ENCODE peak calls at places on chromosomes 7 and 10, in five cellular contexts. H is CD8-positive, alpha-beta memory T cell; E is IMR-90; F is prostate gland; Q is mammary epithelial cell. M is an unnamed sample.
A peak's percentile ranks its signal among the peaks of the same experiment; 100 is the strongest.

GRCh38 chr7:14293434-14293833 is 304.0 kb upstream of the ETV1 start:
- DNase-seq in H (no peak), E (no peak), F (no peak), Q (no peak), M (no peak)

GRCh38 chr10:60613434-60613833 is 164.8 kb upstream of the CDK1 start:
- DNase-seq in H (no peak), E (no peak), F (no peak), Q (no peak), M (no peak)

GRCh38 chr7:121442845-121443244 is 46.7 kb upstream of the FAM3C start:
- DNase-seq in H (peak; percentile 6), E (no peak), F (no peak), Q (peak; percentile 84), M (no peak)

GRCh38 chr7:150966002-150966401 is 12.1 kb downstream of the KCNH2 start:
- DNase-seq in H (no peak), E (no peak), F (no peak), Q (no peak), M (no peak)

GRCh38 chr7:150945853-150946825 is 32.0 kb downstream of the KCNH2 start:
- DNase-seq in H (no peak), E (no peak), F (no peak), Q (peak; percentile 38), M (no peak)

GRCh38 chr10:23314835-23315239 is 29.8 kb downstream of the C10orf67 start:
- DNase-seq in H (peak; percentile 20), E (peak; percentile 88), F (peak; percentile 60), Q (peak; percentile 68), M (peak; percentile 22)

GRCh38 chr10:72173267-72173634 is 42.6 kb upstream of the ANAPC16 start:
- DNase-seq in H (no peak), E (no peak), F (no peak), Q (no peak), M (no peak)

GRCh38 chr7:16982640-16983103 is 100.9 kb upstream of the AGR3 start:
- DNase-seq in H (no peak), E (peak; percentile 67), F (no peak), Q (peak; percentile 30), M (no peak)

GRCh38 chr7:120168066-120168465 is 104.9 kb upstream of the KCND2 start:
- DNase-seq in H (no peak), E (peak; percentile 62), F (no peak), Q (peak; percentile 11), M (no peak)

GRCh38 chr10:101130984-101131961 is at the start of gene TLX1:
- DNase-seq in H (no peak), E (no peak), F (no peak), Q (no peak), M (no peak)

GRCh38 chr10:112716076-112716475 is 234.0 kb upstream of the TCF7L2 start:
- DNase-seq in H (no peak), E (no peak), F (no peak), Q (peak; percentile 26), M (no peak)

GRCh38 chr7:30057741-30058140 is 29.5 kb downstream of the PLEKHA8 start:
- DNase-seq in H (no peak), E (peak; percentile 24), F (no peak), Q (no peak), M (no peak)

GRCh38 chr10:71595649-71596048 is 123.9 kb downstream of the C10orf105 start:
- DNase-seq in H (no peak), E (no peak), F (no peak), Q (no peak), M (no peak)

GRCh38 chr7:2220506-2220905 is 12.2 kb downstream of the MAD1L1 start:
- DNase-seq in H (no peak), E (no peak), F (no peak), Q (no peak), M (no peak)

GRCh38 chr7:66301737-66302136 is 96.6 kb downstream of the TPST1 start:
- DNase-seq in H (no peak), E (no peak), F (no peak), Q (no peak), M (no peak)

GRCh38 chr7:27182861-27183681 is 2.0 kb downstream of the HOXA11 start:
- DNase-seq in H (no peak), E (no peak), F (no peak), Q (no peak), M (no peak)

GRCh38 chr10:13233358-13233757 is 816 bp downstream of the UCMA start:
- DNase-seq in H (no peak), E (no peak), F (no peak), Q (no peak), M (no peak)

GRCh38 chr10:46283217-46283944 is 3.4 kb upstream of the ANTXRL start:
- DNase-seq in H (no peak), E (no peak), F (no peak), Q (no peak), M (no peak)

GRCh38 chr7:15554081-15554480 is 7.7 kb downstream of the AGMO start:
- DNase-seq in H (no peak), E (peak; percentile 38), F (no peak), Q (no peak), M (no peak)

GRCh38 chr10:124977648-124978375 is 35.9 kb downstream of the ZRANB1 start:
- DNase-seq in H (no peak), E (no peak), F (no peak), Q (no peak), M (no peak)

GRCh38 chr10:79181680-79182079 is 112.9 kb downstream of the ZMIZ1 start:
- DNase-seq in H (no peak), E (no peak), F (no peak), Q (peak; percentile 63), M (no peak)

GRCh38 chr10:131068760-131069159 is 242.8 kb downstream of the TCERG1L start:
- DNase-seq in H (no peak), E (no peak), F (no peak), Q (no peak), M (no peak)

GRCh38 chr7:81064446-81064845 is 145.6 kb upstream of the SEMA3C start:
- DNase-seq in H (no peak), E (peak; percentile 36), F (no peak), Q (no peak), M (no peak)

GRCh38 chr10:13820591-13821377 is 234.0 kb downstream of the PRPF18 start:
- DNase-seq in H (no peak), E (no peak), F (no peak), Q (no peak), M (no peak)

GRCh38 chr10:29830526-29831512 is 196.0 kb upstream of the SVIL start:
- DNase-seq in H (no peak), E (peak; percentile 6), F (no peak), Q (no peak), M (no peak)

GRCh38 chr7:110870926-110871325 is 220.0 kb upstream of the LRRN3 start:
- DNase-seq in H (no peak), E (no peak), F (no peak), Q (no peak), M (no peak)

GRCh38 chr10:31709028-31709427 is 219.6 kb downstream of the ARHGAP12 start:
- DNase-seq in H (no peak), E (no peak), F (no peak), Q (no peak), M (no peak)

GRCh38 chr10:82742478-82742877 is 867.5 kb downstream of the NRG3 start:
- DNase-seq in H (no peak), E (no peak), F (no peak), Q (peak; percentile 23), M (no peak)

GRCh38 chr7:118080947-118081346 is 103.0 kb upstream of the LSM8 start:
- DNase-seq in H (no peak), E (peak; percentile 81), F (no peak), Q (peak; percentile 96), M (no peak)

GRCh38 chr7:28315565-28316420 is 96.5 kb upstream of the CREB5 start:
- DNase-seq in H (no peak), E (peak; percentile 87), F (peak; percentile 67), Q (peak; percentile 74), M (no peak)

GRCh38 chr10:3484306-3485187 is 300.5 kb downstream of the KLF6 start:
- DNase-seq in H (no peak), E (peak; percentile 73), F (no peak), Q (no peak), M (no peak)

GRCh38 chr10:114258274-114258840 is 19.3 kb downstream of the VWA2 start:
- DNase-seq in H (no peak), E (no peak), F (no peak), Q (no peak), M (no peak)

GRCh38 chr10:49115796-49116508 is 630 bp upstream of the VSTM4 start:
- DNase-seq in H (no peak), E (no peak), F (no peak), Q (no peak), M (no peak)

GRCh38 chr7:48090095-48090805 is 1.2 kb downstream of the UPP1 start:
- DNase-seq in H (no peak), E (peak; percentile 34), F (no peak), Q (peak; percentile 37), M (no peak)

GRCh38 chr10:69043931-69044531 is 43.9 kb upstream of the SRGN start:
- DNase-seq in H (peak; percentile 36), E (no peak), F (no peak), Q (no peak), M (no peak)

GRCh38 chr10:51103818-51104217 is 29.5 kb downstream of the PRKG1 start:
- DNase-seq in H (no peak), E (peak; percentile 42), F (no peak), Q (peak; percentile 34), M (no peak)

DNA sequence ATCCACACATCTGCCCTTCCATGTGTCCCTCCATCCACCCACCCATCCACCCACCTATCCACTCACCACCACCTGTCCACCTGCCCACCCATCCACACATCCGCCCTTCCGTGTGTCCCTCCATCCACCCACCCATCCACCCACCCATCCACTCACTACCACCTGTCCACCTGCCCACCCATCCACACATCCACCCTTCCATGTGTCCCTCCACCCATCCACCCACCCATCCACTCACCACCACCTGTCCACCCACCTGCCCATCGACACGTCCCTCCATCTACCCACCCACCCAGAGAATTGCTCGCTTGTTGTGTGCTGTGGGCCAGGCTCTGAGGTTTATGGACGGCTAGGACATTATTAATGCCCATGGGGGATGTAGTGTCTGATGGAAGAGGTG is 500.2 kb downstream of the DNAJB6 start:
- DNase-seq in H (no peak), E (no peak), F (no peak), Q (no peak), M (no peak)
- H3K9me3 ChIP-seq in H (no peaks in the 10 kb centered on the region), E (peaks cover 56% of the 10 kb centered on the region), F (no peaks in the 10 kb centered on the region), Q (peaks cover 43% of the 10 kb centered on the region), M (no peaks in the 10 kb centered on the region)

GRCh38 chr10:123757853-123758252 is 91.7 kb downstream of the GPR26 start:
- DNase-seq in H (no peak), E (no peak), F (no peak), Q (no peak), M (no peak)
- H3K9me3 ChIP-seq in H (no peaks in the 10 kb centered on the region), E (peaks cover 50% of the 10 kb centered on the region), F (no peaks in the 10 kb centered on the region), Q (no peaks in the 10 kb centered on the region), M (no peaks in the 10 kb centered on the region)

GRCh38 chr10:21095073-21095472 is 198.0 kb upstream of the NEBL start:
- DNase-seq in H (no peak), E (no peak), F (no peak), Q (no peak), M (no peak)
- H3K9me3 ChIP-seq in H (no peaks in the 10 kb centered on the region), E (no peaks in the 10 kb centered on the region), F (no peaks in the 10 kb centered on the region), Q (no peaks in the 10 kb centered on the region), M (no peaks in the 10 kb centered on the region)

DNA sequence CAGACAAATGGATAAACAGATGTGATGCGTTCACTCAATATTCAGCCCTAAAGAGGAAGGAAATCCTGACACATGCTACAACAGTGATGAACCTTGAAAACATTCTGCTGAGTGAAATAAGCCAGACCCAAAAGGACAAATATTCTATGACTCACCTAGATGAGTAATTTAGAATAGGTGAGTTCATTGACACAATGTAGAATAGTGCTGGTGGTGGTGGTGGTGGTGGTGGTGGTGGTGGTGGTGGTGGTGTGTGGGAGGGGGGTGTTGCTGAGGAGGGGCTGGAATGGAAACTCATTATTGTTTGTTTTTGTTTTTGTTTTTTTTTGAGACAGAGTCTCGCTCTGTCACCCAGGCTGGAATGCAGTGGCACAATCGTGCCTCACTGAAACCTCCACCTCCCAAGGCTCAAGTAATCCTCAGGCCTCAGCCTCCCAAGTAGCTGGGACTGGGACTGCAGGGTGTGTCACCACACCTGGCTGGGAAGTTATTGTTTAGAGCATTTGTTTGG is 28.6 kb downstream of the SMKR1 start:
- DNase-seq in H (no peak), E (peak; percentile 80), F (no peak), Q (peak; percentile 94), M (no peak)
- H3K9me3 ChIP-seq in H (no peaks in the 10 kb centered on the region), E (no peaks in the 10 kb centered on the region), F (no peaks in the 10 kb centered on the region), Q (no peaks in the 10 kb centered on the region), M (no peaks in the 10 kb centered on the region)

M was measured in T-helper 17 cell.